ENCODE peak calls at places on chromosome 20, in nine cellular contexts. One of them, this sample, is unnamed.

GRCh38 chr20:34927736-34928135 is 27.9 kb downstream of the GSS start:
- DNase-seq in A549: no peak
- DNase-seq in stomach: no peak
- DNase-seq in right atrium auricular region: no peak
- DNase-seq in OCI-LY7: no peak
- DNase-seq in fibroblast of lung: no peak
- DNase-seq in fibroblast of villous mesenchyme: peak; percentile 36
- DNase-seq in cardiac fibroblast: no peak
- DNase-seq in left lung: no peak
- DNase-seq in this sample: no peak

GRCh38 chr20:46751856-46752255 is 42.4 kb downstream of the SLC2A10 start:
- DNase-seq in A549: peak; percentile 38
- DNase-seq in stomach: no peak
- DNase-seq in right atrium auricular region: no peak
- DNase-seq in OCI-LY7: no peak
- DNase-seq in fibroblast of lung: peak; percentile 13
- DNase-seq in fibroblast of villous mesenchyme: peak; percentile 49
- DNase-seq in cardiac fibroblast: peak; percentile 7
- DNase-seq in left lung: no peak
- DNase-seq in this sample: no peak

GRCh38 chr20:38315290-38315966 is 11.5 kb downstream of the BPI start:
- DNase-seq in A549: peak; percentile 14
- DNase-seq in stomach: no peak
- DNase-seq in right atrium auricular region: no peak
- DNase-seq in OCI-LY7: no peak
- DNase-seq in fibroblast of lung: peak; percentile 43
- DNase-seq in fibroblast of villous mesenchyme: peak; percentile 35
- DNase-seq in cardiac fibroblast: peak; percentile 48
- DNase-seq in left lung: no peak
- DNase-seq in this sample: peak; percentile 45

GRCh38 chr20:8401491-8401890 is 269.4 kb downstream of the PLCB1 start:
- DNase-seq in A549: no peak
- DNase-seq in stomach: no peak
- DNase-seq in right atrium auricular region: no peak
- DNase-seq in OCI-LY7: no peak
- DNase-seq in fibroblast of lung: no peak
- DNase-seq in fibroblast of villous mesenchyme: peak; percentile 47
- DNase-seq in cardiac fibroblast: peak; percentile 27
- DNase-seq in left lung: no peak
- DNase-seq in this sample: no peak

GRCh38 chr20:21241400-21241799 is 61.7 kb upstream of the XRN2 start:
- DNase-seq in A549: no peak
- DNase-seq in stomach: no peak
- DNase-seq in right atrium auricular region: no peak
- DNase-seq in OCI-LY7: no peak
- DNase-seq in fibroblast of lung: no peak
- DNase-seq in fibroblast of villous mesenchyme: no peak
- DNase-seq in cardiac fibroblast: no peak
- DNase-seq in left lung: no peak
- DNase-seq in this sample: no peak

GRCh38 chr20:25987073-25987927 is 290.6 kb upstream of the ZNF337 start:
- DNase-seq in A549: peak; percentile 69
- DNase-seq in stomach: no peak
- DNase-seq in right atrium auricular region: no peak
- DNase-seq in OCI-LY7: peak; percentile 58
- DNase-seq in fibroblast of lung: peak; percentile 6
- DNase-seq in fibroblast of villous mesenchyme: peak; percentile 33
- DNase-seq in cardiac fibroblast: peak; percentile 56
- DNase-seq in left lung: no peak
- DNase-seq in this sample: peak; percentile 47

GRCh38 chr20:43909720-43910119 is 4.9 kb upstream of the TOX2 start:
- DNase-seq in A549: no peak
- DNase-seq in stomach: no peak
- DNase-seq in right atrium auricular region: peak; percentile 23
- DNase-seq in OCI-LY7: no peak
- DNase-seq in fibroblast of lung: no peak
- DNase-seq in fibroblast of villous mesenchyme: no peak
- DNase-seq in cardiac fibroblast: no peak
- DNase-seq in left lung: no peak
- DNase-seq in this sample: no peak

GRCh38 chr20:8005033-8005432 is 14.5 kb downstream of the TMX4 start:
- DNase-seq in A549: no peak
- DNase-seq in stomach: no peak
- DNase-seq in right atrium auricular region: no peak
- DNase-seq in OCI-LY7: no peak
- DNase-seq in fibroblast of lung: no peak
- DNase-seq in fibroblast of villous mesenchyme: no peak
- DNase-seq in cardiac fibroblast: no peak
- DNase-seq in left lung: no peak
- DNase-seq in this sample: no peak

GRCh38 chr20:12243327-12243726 is 325.6 kb downstream of the BTBD3 start:
- DNase-seq in A549: no peak
- DNase-seq in stomach: no peak
- DNase-seq in right atrium auricular region: no peak
- DNase-seq in OCI-LY7: no peak
- DNase-seq in fibroblast of lung: no peak
- DNase-seq in fibroblast of villous mesenchyme: no peak
- DNase-seq in cardiac fibroblast: no peak
- DNase-seq in left lung: peak; percentile 35
- DNase-seq in this sample: no peak

GRCh38 chr20:5731753-5732366 is 18.3 kb upstream of the SHLD1 start:
- DNase-seq in A549: no peak
- DNase-seq in stomach: no peak
- DNase-seq in right atrium auricular region: no peak
- DNase-seq in OCI-LY7: no peak
- DNase-seq in fibroblast of lung: no peak
- DNase-seq in fibroblast of villous mesenchyme: no peak
- DNase-seq in cardiac fibroblast: peak; percentile 28
- DNase-seq in left lung: no peak
- DNase-seq in this sample: peak; percentile 78

GRCh38 chr20:32727663-32728062 is 15.6 kb downstream of the COMMD7 start:
- DNase-seq in A549: no peak
- DNase-seq in stomach: no peak
- DNase-seq in right atrium auricular region: no peak
- DNase-seq in OCI-LY7: no peak
- DNase-seq in fibroblast of lung: peak; percentile 76
- DNase-seq in fibroblast of villous mesenchyme: peak; percentile 74
- DNase-seq in cardiac fibroblast: peak; percentile 90
- DNase-seq in left lung: no peak
- DNase-seq in this sample: peak; percentile 65

GRCh38 chr20:40771308-40771610 is 82.2 kb upstream of the MAFB start:
- DNase-seq in A549: no peak
- DNase-seq in stomach: no peak
- DNase-seq in right atrium auricular region: no peak
- DNase-seq in OCI-LY7: no peak
- DNase-seq in fibroblast of lung: no peak
- DNase-seq in fibroblast of villous mesenchyme: no peak
- DNase-seq in cardiac fibroblast: no peak
- DNase-seq in left lung: no peak
- DNase-seq in this sample: no peak

GRCh38 chr20:19935842-19936241 is 81.3 kb upstream of the NAA20 start:
- DNase-seq in A549: no peak
- DNase-seq in stomach: peak; percentile 67
- DNase-seq in right atrium auricular region: no peak
- DNase-seq in OCI-LY7: no peak
- DNase-seq in fibroblast of lung: no peak
- DNase-seq in fibroblast of villous mesenchyme: no peak
- DNase-seq in cardiac fibroblast: no peak
- DNase-seq in left lung: peak; percentile 61
- DNase-seq in this sample: no peak

GRCh38 chr20:52269327-52269726 is 77.7 kb upstream of the ZFP64 start:
- DNase-seq in A549: no peak
- DNase-seq in stomach: no peak
- DNase-seq in right atrium auricular region: no peak
- DNase-seq in OCI-LY7: no peak
- DNase-seq in fibroblast of lung: peak; percentile 82
- DNase-seq in fibroblast of villous mesenchyme: peak; percentile 87
- DNase-seq in cardiac fibroblast: no peak
- DNase-seq in left lung: no peak
- DNase-seq in this sample: no peak

GRCh38 chr20:63335711-63336110 is 25.4 kb downstream of the CHRNA4 start:
- DNase-seq in A549: no peak
- DNase-seq in stomach: no peak
- DNase-seq in right atrium auricular region: no peak
- DNase-seq in OCI-LY7: no peak
- DNase-seq in fibroblast of lung: no peak
- DNase-seq in fibroblast of villous mesenchyme: no peak
- DNase-seq in cardiac fibroblast: no peak
- DNase-seq in left lung: no peak
- DNase-seq in this sample: no peak

GRCh38 chr20:21513181-21513663 is 642 bp downstream of the NKX2-2 start:
- DNase-seq in A549: no peak
- DNase-seq in stomach: no peak
- DNase-seq in right atrium auricular region: no peak
- DNase-seq in OCI-LY7: no peak
- DNase-seq in fibroblast of lung: no peak
- DNase-seq in fibroblast of villous mesenchyme: no peak
- DNase-seq in cardiac fibroblast: no peak
- DNase-seq in left lung: no peak
- DNase-seq in this sample: no peak

GRCh38 chr20:55415567-55416142 is 589.7 kb downstream of the CBLN4 start:
- DNase-seq in A549: peak; percentile 13
- DNase-seq in stomach: no peak
- DNase-seq in right atrium auricular region: no peak
- DNase-seq in OCI-LY7: peak; percentile 11
- DNase-seq in fibroblast of lung: no peak
- DNase-seq in fibroblast of villous mesenchyme: peak; percentile 3
- DNase-seq in cardiac fibroblast: peak; percentile 17
- DNase-seq in left lung: no peak
- DNase-seq in this sample: no peak

GRCh38 chr20:18978311-18978710 is 164.7 kb downstream of the SCP2D1 start:
- DNase-seq in A549: no peak
- DNase-seq in stomach: no peak
- DNase-seq in right atrium auricular region: no peak
- DNase-seq in OCI-LY7: no peak
- DNase-seq in fibroblast of lung: no peak
- DNase-seq in fibroblast of villous mesenchyme: no peak
- DNase-seq in cardiac fibroblast: no peak
- DNase-seq in left lung: no peak
- DNase-seq in this sample: no peak

GRCh38 chr20:63280371-63280770 is 7.8 kb downstream of the ARFGAP1 start:
- DNase-seq in A549: no peak
- DNase-seq in stomach: no peak
- DNase-seq in right atrium auricular region: no peak
- DNase-seq in OCI-LY7: no peak
- DNase-seq in fibroblast of lung: no peak
- DNase-seq in fibroblast of villous mesenchyme: no peak
- DNase-seq in cardiac fibroblast: no peak
- DNase-seq in left lung: no peak
- DNase-seq in this sample: no peak

DNA sequence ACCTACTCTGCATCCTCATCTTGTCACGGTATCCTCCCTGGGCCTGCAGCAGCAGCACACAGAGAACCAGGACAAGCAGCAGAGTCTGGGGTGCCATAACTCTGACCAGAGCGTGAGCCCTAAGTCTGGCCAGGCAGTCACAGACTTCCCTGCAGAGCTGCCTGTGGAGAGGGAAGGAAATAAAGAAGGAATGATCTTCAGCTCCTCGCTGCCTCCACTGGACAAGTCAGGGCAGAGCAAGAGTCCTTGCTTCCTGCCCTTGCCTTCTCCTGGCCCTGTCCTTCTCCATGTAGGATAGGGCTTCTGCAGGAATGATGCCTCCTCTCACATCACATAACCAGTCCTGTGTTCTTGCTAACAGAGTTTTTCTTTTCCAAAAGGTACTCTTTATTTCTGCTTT is 15.9 kb upstream of the WFDC11 start:
- DNase-seq in A549: peak; percentile 25
- DNase-seq in stomach: no peak
- DNase-seq in right atrium auricular region: no peak
- DNase-seq in OCI-LY7: no peak
- DNase-seq in fibroblast of lung: no peak
- DNase-seq in fibroblast of villous mesenchyme: peak; percentile 3
- DNase-seq in cardiac fibroblast: no peak
- DNase-seq in left lung: no peak
- DNase-seq in this sample: peak; percentile 0
- TF ChIP-seq CTCF in A549: no peak
- TF ChIP-seq CTCF in stomach: no peak
- TF ChIP-seq CTCF in right atrium auricular region: no peak
- TF ChIP-seq CTCF in OCI-LY7: no peak
- TF ChIP-seq CTCF in fibroblast of lung: peak; percentile 4
- TF ChIP-seq CTCF in fibroblast of villous mesenchyme: peak; percentile 34
- TF ChIP-seq CTCF in cardiac fibroblast: no peak
- TF ChIP-seq CTCF in left lung: no peak
- TF ChIP-seq CTCF in this sample: peak; percentile 5

GRCh38 chr20:56952258-56952929 is 314.0 kb downstream of the BMP7 start:
- DNase-seq in A549: no peak
- DNase-seq in stomach: no peak
- DNase-seq in right atrium auricular region: no peak
- DNase-seq in OCI-LY7: no peak
- DNase-seq in fibroblast of lung: no peak
- DNase-seq in fibroblast of villous mesenchyme: no peak
- DNase-seq in cardiac fibroblast: no peak
- DNase-seq in left lung: no peak
- DNase-seq in this sample: no peak
- H3K4me3 ChIP-seq in A549: no peak overlapping the region
- H3K4me3 ChIP-seq in stomach: no peak overlapping the region
- H3K4me3 ChIP-seq in right atrium auricular region: no peak overlapping the region
- H3K4me3 ChIP-seq in OCI-LY7: no peak overlapping the region
- H3K4me3 ChIP-seq in fibroblast of lung: no peak overlapping the region
- H3K4me3 ChIP-seq in fibroblast of villous mesenchyme: no peak overlapping the region
- H3K4me3 ChIP-seq in cardiac fibroblast: no peak overlapping the region
- H3K4me3 ChIP-seq in left lung: no peak overlapping the region
- H3K4me3 ChIP-seq in this sample: no peak overlapping the region

DNA sequence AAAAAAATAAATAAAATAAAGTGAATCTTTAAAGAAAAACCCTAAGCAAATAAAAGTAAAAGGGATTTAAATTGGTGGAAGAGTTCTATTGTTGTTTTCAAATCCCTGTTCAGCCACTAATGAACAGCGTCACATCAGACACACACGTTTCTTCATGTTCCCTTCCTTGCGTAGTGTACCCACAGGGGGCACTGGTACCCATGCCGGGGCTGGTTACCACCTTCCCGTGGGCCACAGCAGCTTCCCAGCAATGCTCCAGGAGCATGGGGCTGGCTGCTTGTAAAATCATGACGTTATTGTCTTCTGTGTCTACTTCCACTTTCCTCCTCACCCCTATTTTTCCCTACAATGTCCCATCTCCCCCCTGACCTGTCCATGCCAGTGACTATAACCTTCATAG is 988.7 kb downstream of the KIF16B start:
- DNase-seq in A549: no peak
- DNase-seq in stomach: no peak
- DNase-seq in right atrium auricular region: no peak
- DNase-seq in OCI-LY7: no peak
- DNase-seq in fibroblast of lung: no peak
- DNase-seq in fibroblast of villous mesenchyme: no peak
- DNase-seq in cardiac fibroblast: no peak
- DNase-seq in left lung: no peak
- DNase-seq in this sample: no peak
- TF ChIP-seq CTCF in A549: no peak
- TF ChIP-seq CTCF in stomach: no peak
- TF ChIP-seq CTCF in right atrium auricular region: no peak
- TF ChIP-seq CTCF in OCI-LY7: no peak
- TF ChIP-seq CTCF in fibroblast of lung: no peak
- TF ChIP-seq CTCF in fibroblast of villous mesenchyme: no peak
- TF ChIP-seq CTCF in cardiac fibroblast: no peak
- TF ChIP-seq CTCF in left lung: no peak
- TF ChIP-seq CTCF in this sample: no peak

DNA sequence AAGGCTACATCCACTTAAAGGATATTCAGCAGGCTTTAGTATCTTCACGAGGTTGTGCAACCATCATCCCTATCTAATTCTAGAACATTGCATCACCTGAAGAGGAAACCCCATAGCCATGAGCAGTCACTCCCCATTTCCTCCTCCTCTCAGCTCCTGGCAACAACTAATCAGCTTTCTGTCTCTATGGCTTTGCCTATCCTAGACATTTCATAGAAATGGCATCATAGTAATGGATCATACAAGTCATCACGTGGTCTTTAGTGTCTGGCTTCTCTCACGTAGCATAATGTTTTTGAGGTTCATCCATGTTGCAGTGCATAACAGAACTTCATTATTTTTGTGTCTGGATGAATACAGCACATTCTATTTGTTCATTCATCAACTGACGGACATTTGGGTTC is 20.5 kb downstream of the SNAI1 start:
- DNase-seq in A549: peak; percentile 42
- DNase-seq in stomach: no peak
- DNase-seq in right atrium auricular region: peak; percentile 69
- DNase-seq in OCI-LY7: no peak
- DNase-seq in fibroblast of lung: peak; percentile 81
- DNase-seq in fibroblast of villous mesenchyme: peak; percentile 96
- DNase-seq in cardiac fibroblast: peak; percentile 98
- DNase-seq in left lung: no peak
- DNase-seq in this sample: peak; percentile 99
- H3K4me3 ChIP-seq in A549: no peak overlapping the region
- H3K4me3 ChIP-seq in stomach: no peak overlapping the region
- H3K4me3 ChIP-seq in right atrium auricular region: no peak overlapping the region
- H3K4me3 ChIP-seq in OCI-LY7: no peak overlapping the region
- H3K4me3 ChIP-seq in fibroblast of lung: no peak overlapping the region
- H3K4me3 ChIP-seq in fibroblast of villous mesenchyme: no peak overlapping the region
- H3K4me3 ChIP-seq in cardiac fibroblast: no peak overlapping the region
- H3K4me3 ChIP-seq in left lung: no peak overlapping the region
- H3K4me3 ChIP-seq in this sample: no peak overlapping the region